ENCODE peak calls at places on chromosomes 7 and 10, in eight cellular contexts. G, F, U, Q, B, C, I and S are unnamed samples.

GRCh38 chr10:76082956-76083355 is 651.5 kb downstream of the LRMDA start:
- DNase-seq in Q (peak; percentile 100), U (peak; percentile 98), G (peak; percentile 73), B (peak; percentile 47), F (peak; percentile 52), I (peak; percentile 89), C (peak; percentile 76), S (peak; percentile 70)

GRCh38 chr10:73253226-73253557 is 748 bp upstream of the MRPS16 start:
- DNase-seq in I (no peak), U (peak; percentile 34), F (peak; percentile 42), C (peak; percentile 13), G (peak; percentile 54), Q (peak; percentile 56), B (peak; percentile 38), S (peak; percentile 11)

GRCh38 chr7:25947669-25948516 is 204.1 kb upstream of the NFE2L3 start:
- DNase-seq in C (no peak), Q (no peak), U (no peak), B (no peak), I (peak; percentile 11), F (no peak), G (no peak), S (no peak)

GRCh38 chr7:47617131-47617530 is 35.2 kb upstream of the TNS3 start:
- DNase-seq in G (no peak), U (no peak), Q (no peak), F (no peak), C (no peak), I (no peak), B (no peak), S (no peak)

GRCh38 chr10:42971251-42971599 is 105.6 kb upstream of the RET start:
- DNase-seq in B (no peak), I (no peak), U (no peak), Q (no peak), F (no peak), G (no peak), C (no peak), S (no peak)

GRCh38 chr7:16594061-16594460 is 51.5 kb downstream of the ANKMY2 start:
- DNase-seq in B (peak; percentile 17), F (no peak), I (peak; percentile 75), Q (no peak), G (peak; percentile 46), U (no peak), C (no peak), S (no peak)

GRCh38 chr7:145848691-145849090 is 267.9 kb upstream of the CNTNAP2 start:
- DNase-seq in C (peak; percentile 72), F (peak; percentile 9), I (no peak), Q (peak; percentile 76), U (peak; percentile 39), B (no peak), G (peak; percentile 25), S (no peak)

GRCh38 chr10:58734116-58734515 is 221.4 kb downstream of the BICC1 start:
- DNase-seq in I (peak; percentile 82), U (peak; percentile 21), B (peak; percentile 46), F (no peak), Q (no peak), G (no peak), C (no peak), S (no peak)

GRCh38 chr7:1941464-1942025 is 271.5 kb downstream of the ELFN1 start:
- DNase-seq in Q (no peak), C (no peak), G (no peak), B (no peak), F (no peak), U (no peak), I (no peak), S (no peak)

GRCh38 chr7:1940402-1940786 is 270.3 kb downstream of the ELFN1 start:
- DNase-seq in B (peak; percentile 9), F (no peak), G (no peak), I (peak; percentile 71), Q (no peak), C (no peak), U (no peak), S (no peak)

GRCh38 chr7:1942026-1942703 is 272.1 kb downstream of the ELFN1 start:
- DNase-seq in I (no peak), B (no peak), Q (no peak), U (no peak), G (no peak), F (no peak), C (no peak), S (no peak)

GRCh38 chr7:1939434-1940401 is 269.6 kb downstream of the ELFN1 start:
- DNase-seq in U (no peak), B (no peak), C (no peak), I (no peak), F (no peak), Q (no peak), G (no peak), S (peak; percentile 36)

DNA sequence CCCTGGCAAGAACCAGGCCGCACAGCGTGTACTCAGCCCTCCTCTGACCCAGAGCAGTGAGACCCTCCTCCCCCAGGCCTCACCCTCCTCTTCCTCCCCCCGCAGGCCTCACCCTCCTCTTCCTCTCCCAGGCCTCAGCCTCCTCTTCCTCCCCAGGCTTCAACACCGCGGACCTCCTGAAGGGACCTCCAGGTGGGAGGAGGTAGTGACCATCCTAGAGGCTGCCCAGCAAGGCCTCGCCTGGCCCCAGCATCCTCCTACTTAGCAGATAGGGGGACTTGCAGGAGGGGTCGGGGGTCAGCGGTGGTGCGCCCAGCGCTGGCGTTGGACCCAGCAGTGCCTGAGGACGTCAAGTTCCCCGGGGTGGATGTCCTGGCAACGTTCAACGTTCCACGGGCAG is 270.8 kb downstream of the ELFN1 start:
- DNase-seq in I (no peak), Q (no peak), B (no peak), C (no peak), U (no peak), G (no peak), F (no peak), S (no peak)
- H3K4me2 ChIP-seq in I (no peak overlapping the region), Q (no peak overlapping the region), B (no peak overlapping the region), C (no peak overlapping the region), U (no peak overlapping the region), G (no peak overlapping the region), F (no peak overlapping the region), S (no peak overlapping the region)

GRCh38 chr10:125155669-125156068 is 4.7 kb downstream of the CTBP2 start:
- DNase-seq in B (no peak), U (no peak), I (no peak), G (no peak), C (no peak), F (no peak), Q (no peak), S (no peak)

GRCh38 chr10:125156739-125157472 is 3.5 kb downstream of the CTBP2 start:
- DNase-seq in I (no peak), C (no peak), U (no peak), B (no peak), Q (no peak), G (peak; percentile 46), F (no peak), S (no peak)

GRCh38 chr10:125156196-125156595 is 4.2 kb downstream of the CTBP2 start:
- DNase-seq in G (no peak), U (no peak), I (no peak), F (no peak), B (no peak), Q (no peak), C (no peak), S (no peak)

GRCh38 chr10:125158528-125159485 is 1.6 kb downstream of the CTBP2 start:
- DNase-seq in I (peak; percentile 56), B (peak; percentile 71), F (peak; percentile 42), Q (no peak), G (peak; percentile 44), U (no peak), C (peak; percentile 55), S (peak; percentile 56)

DNA sequence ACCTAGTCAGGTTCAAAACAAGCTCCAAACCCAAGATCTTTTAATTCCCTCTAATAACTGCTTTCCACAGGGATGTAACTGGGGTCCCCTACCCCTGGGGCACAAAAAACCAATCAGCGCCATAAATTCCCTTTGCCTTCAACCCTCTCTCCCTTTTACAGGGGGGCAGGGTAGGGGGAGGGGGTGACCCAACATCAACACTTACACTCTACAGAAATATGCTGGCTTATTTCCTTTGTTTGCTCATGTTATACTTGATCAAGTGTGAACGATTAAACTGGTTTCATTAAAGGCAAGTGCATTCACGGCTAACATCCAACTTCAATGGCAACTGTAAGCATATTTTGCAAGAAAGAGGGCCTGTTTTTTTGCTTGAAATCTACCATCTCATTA is 2.9 kb downstream of the CTBP2 start:
- DNase-seq in F (no peak), U (no peak), G (no peak), Q (no peak), I (no peak), C (no peak), B (peak; percentile 33), S (no peak)
- H3K27ac ChIP-seq in F (peak overlapping the region; percentile 94), U (peak overlapping the region; percentile 98), G (peak overlapping the region; percentile 60), Q (no peak overlapping the region), I (peak overlapping the region; percentile 85), C (no peak overlapping the region), B (peak overlapping the region; percentile 78), S (peak overlapping the region; percentile 91)

DNA sequence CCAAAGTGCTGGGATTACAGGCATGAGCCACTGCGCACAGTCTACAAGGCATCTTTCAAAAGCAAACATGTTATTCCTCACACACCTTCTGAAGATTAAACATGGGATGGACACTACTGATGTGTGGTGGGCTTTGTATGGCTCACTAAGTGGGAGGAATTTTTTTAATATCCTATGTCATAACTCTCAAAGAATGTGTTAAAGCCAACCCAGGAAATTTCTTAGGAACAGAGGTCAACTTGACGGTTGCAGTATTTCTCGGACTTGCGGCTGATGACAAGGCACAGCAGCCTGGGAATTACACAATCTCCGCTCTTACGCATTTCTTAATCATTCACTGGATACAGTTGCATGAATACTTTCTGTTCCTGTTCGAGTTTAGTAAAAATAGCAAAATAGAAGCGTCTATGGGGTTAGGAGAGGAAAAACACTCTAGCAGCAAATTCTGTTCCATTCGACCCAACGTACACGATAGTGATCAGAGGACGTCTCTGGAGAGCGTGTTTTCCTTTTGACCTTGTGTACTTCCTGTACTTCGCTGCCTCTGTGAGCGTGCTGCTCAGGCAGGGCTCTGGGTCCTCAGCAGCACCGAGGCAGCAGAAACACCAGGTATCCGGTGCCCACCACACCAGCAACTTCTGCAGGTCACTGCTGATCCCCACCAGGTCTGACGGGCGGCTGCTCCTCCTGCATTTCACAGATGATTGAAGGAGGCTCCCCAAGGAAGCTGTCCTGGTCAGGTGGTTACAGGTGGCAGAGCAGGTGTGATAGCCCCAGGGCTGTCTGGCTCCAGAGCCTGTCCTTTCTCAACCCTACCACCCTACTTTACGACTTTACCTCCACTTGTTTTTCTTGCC is 26.4 kb upstream of the SRGN start:
- DNase-seq in F (peak; percentile 84), U (no peak), I (peak; percentile 98), G (peak; percentile 100), B (peak; percentile 98), Q (no peak), C (no peak), S (peak; percentile 60)
- H3K4me2 ChIP-seq in F (peak overlapping the region; percentile 76), U (no peak overlapping the region), I (peak overlapping the region; percentile 99), G (peak overlapping the region; percentile 86), B (peak overlapping the region; percentile 73), Q (no peak overlapping the region), C (no peak overlapping the region), S (no peak overlapping the region)

DNA sequence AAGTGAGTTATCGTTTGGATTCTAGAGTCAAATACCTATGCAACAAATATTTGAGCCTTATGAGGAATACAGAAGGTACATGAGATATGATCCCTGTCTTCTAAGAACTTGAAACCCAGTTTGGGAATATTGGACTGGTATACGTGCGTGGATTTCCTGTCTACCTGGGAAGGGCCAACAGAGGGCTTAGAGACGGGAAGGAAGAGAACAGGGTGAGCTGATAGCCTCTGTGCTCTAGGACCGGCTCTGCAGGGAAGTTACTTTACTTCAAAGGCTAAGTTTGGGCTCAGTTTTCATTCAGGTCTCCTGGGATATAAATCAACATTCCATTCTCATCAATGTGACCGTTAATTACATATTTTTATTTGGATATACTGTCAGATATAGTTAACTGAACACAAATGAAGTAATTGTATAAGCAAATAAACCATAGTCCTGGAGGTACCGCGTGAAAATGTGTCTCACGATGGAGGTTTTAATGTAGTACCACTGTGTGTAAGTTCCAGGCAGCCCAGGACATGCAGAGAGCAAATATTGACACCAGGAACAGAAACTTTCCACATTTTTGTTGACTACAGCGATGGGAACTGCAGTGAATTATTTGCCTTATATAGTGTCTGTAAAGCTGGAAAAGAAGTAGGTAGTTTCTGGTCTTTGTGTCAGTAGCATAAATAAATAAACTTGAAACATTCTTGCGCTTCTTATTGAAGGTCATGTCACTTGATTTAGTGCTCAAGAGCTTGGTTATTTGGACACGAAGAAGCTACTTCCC is 8.6 kb downstream of the CHST12 start:
- DNase-seq in G (no peak), F (peak; percentile 23), I (no peak), B (no peak), U (no peak), C (no peak), Q (no peak), S (no peak)
- H3K27ac ChIP-seq in G (no peak overlapping the region), F (no peak overlapping the region), I (no peak overlapping the region), B (no peak overlapping the region), U (peak overlapping the region; percentile 52), C (no peak overlapping the region), Q (no peak overlapping the region), S (no peak overlapping the region)